ENCODE peak calls at places on chromosome 15, in nine cellular contexts. U, R, C, E, T, F, D, Q and M are unnamed samples.

GRCh38 chr15:67863442-67863987 is 23.7 kb upstream of the RNU6-1 start:
- DNase-seq in U (peak; percentile 84), R (peak; percentile 61), C (peak; percentile 82), E (peak; percentile 83), T (peak; percentile 59), F (no peak), D (peak; percentile 73), Q (peak; percentile 85), M (peak; percentile 93)

GRCh38 chr15:89855948-89856347 is 37.8 kb downstream of the AP3S2 start:
- DNase-seq in U (no peak), R (no peak), C (no peak), E (no peak), T (no peak), F (no peak), D (no peak), Q (no peak), M (no peak)

GRCh38 chr15:69232144-69232543 is 66.6 kb upstream of the PAQR5 start:
- DNase-seq in U (no peak), R (no peak), C (no peak), E (no peak), T (no peak), F (peak; percentile 28), D (no peak), Q (no peak), M (peak; percentile 10)

GRCh38 chr15:63560741-63561448 is 36.3 kb upstream of the FBXL22 start:
- DNase-seq in U (no peak), R (no peak), C (no peak), E (no peak), T (no peak), F (no peak), D (no peak), Q (no peak), M (no peak)

GRCh38 chr15:87556886-87557285 is 699.7 kb downstream of the NTRK3 start:
- DNase-seq in U (no peak), R (no peak), C (no peak), E (no peak), T (no peak), F (no peak), D (no peak), Q (no peak), M (no peak)

GRCh38 chr15:67358812-67359211 is 104.2 kb downstream of the IQCH start:
- DNase-seq in U (no peak), R (no peak), C (no peak), E (no peak), T (no peak), F (no peak), D (no peak), Q (no peak), M (no peak)

GRCh38 chr15:59131456-59131855 is 26.5 kb downstream of the CCNB2 start:
- DNase-seq in U (no peak), R (no peak), C (no peak), E (no peak), T (no peak), F (no peak), D (no peak), Q (no peak), M (no peak)

GRCh38 chr15:62618432-62618831 is 424.1 kb upstream of the TPM1 start:
- DNase-seq in U (no peak), R (no peak), C (no peak), E (no peak), T (no peak), F (no peak), D (no peak), Q (peak; percentile 91), M (peak; percentile 77)

GRCh38 chr15:57031605-57032004 is 113.2 kb downstream of the TCF12 start:
- DNase-seq in U (peak; percentile 5), R (no peak), C (no peak), E (no peak), T (no peak), F (peak; percentile 28), D (no peak), Q (peak; percentile 18), M (no peak)

GRCh38 chr15:95845862-95846515 is 484.5 kb upstream of the NR2F2 start:
- DNase-seq in U (no peak), R (no peak), C (peak; percentile 89), E (no peak), T (no peak), F (peak; percentile 58), D (no peak), Q (no peak), M (no peak)

GRCh38 chr15:34122771-34123183 is 20.9 kb downstream of the PGBD4 start:
- DNase-seq in U (no peak), R (peak; percentile 42), C (no peak), E (no peak), T (no peak), F (peak; percentile 78), D (no peak), Q (peak; percentile 95), M (peak; percentile 54)

GRCh38 chr15:47620960-47621681 is 96.2 kb upstream of the SEMA6D start:
- DNase-seq in U (no peak), R (no peak), C (no peak), E (no peak), T (no peak), F (peak; percentile 16), D (no peak), Q (no peak), M (no peak)

GRCh38 chr15:68208641-68209240 is 3.6 kb upstream of the CALML4 start:
- DNase-seq in U (no peak), R (no peak), C (no peak), E (peak; percentile 65), T (no peak), F (no peak), D (no peak), Q (no peak), M (no peak)